ENCODE peak calls at places on chromosomes 6 and 20, in five cellular contexts. J is fibroblast of lung, I is sciatic nerve, Q is HS-27A, F is heart left ventricle. O is an unnamed sample.

GRCh38 chr20:63787302-63787701 is 43.8 kb downstream of the ZBTB46 start:
- DNase-seq in J (no peak), I (no peak), Q (no peak), F (peak; percentile 66), O (no peak)

GRCh38 chr6:113971786-113972185 is 838 bp upstream of the HDAC2 start:
- DNase-seq in J (peak; percentile 26), I (no peak), Q (no peak), F (no peak), O (no peak)

GRCh38 chr6:68634503-68635411 is at the start of gene ADGRB3:
- DNase-seq in J (peak; percentile 83), I (peak; percentile 91), Q (no peak), F (peak; percentile 89), O (peak; percentile 58)

GRCh38 chr20:62707981-62708521 is 585 bp upstream of the NTSR1 start:
- DNase-seq in J (no peak), I (no peak), Q (no peak), F (peak; percentile 40), O (no peak)

GRCh38 chr20:58028123-58028522 is 200.3 kb downstream of the ANKRD60 start:
- DNase-seq in J (no peak), I (no peak), Q (no peak), F (no peak), O (no peak)

GRCh38 chr6:32203435-32204267 is 11.2 kb upstream of the GPSM3 start:
- DNase-seq in J (no peak), I (no peak), Q (no peak), F (no peak), O (peak; percentile 32)

GRCh38 chr6:26383624-26384417 is 913 bp downstream of the BTN2A2 start:
- DNase-seq in J (peak; percentile 75), I (no peak), Q (no peak), F (no peak), O (no peak)

GRCh38 chr6:16157909-16158308 is 29.0 kb downstream of the MYLIP start:
- DNase-seq in J (no peak), I (no peak), Q (no peak), F (no peak), O (no peak)

GRCh38 chr6:53752856-53753255 is 41.9 kb upstream of the LRRC1 start:
- DNase-seq in J (peak; percentile 45), I (no peak), Q (no peak), F (no peak), O (no peak)

GRCh38 chr6:100462396-100462795 is 2.3 kb downstream of the SIM1 start:
- DNase-seq in J (no peak), I (no peak), Q (no peak), F (no peak), O (no peak)

GRCh38 chr6:113359155-113360140 is 497.7 kb upstream of the MARCKS start:
- DNase-seq in J (no peak), I (no peak), Q (no peak), F (no peak), O (no peak)

GRCh38 chr6:108562503-108562993 is 1.8 kb downstream of the FOXO3 start:
- DNase-seq in J (peak; percentile 75), I (peak; percentile 79), Q (no peak), F (peak; percentile 66), O (peak; percentile 64)

GRCh38 chr6:12363651-12364381 is 73.7 kb downstream of the EDN1 start:
- DNase-seq in J (no peak), I (no peak), Q (no peak), F (no peak), O (peak; percentile 64)

GRCh38 chr6:57190140-57190539 is 18.0 kb downstream of the BAG2 start:
- DNase-seq in J (peak; percentile 81), I (no peak), Q (no peak), F (no peak), O (no peak)

GRCh38 chr6:84271086-84271716 is 43.8 kb upstream of the CEP162 start:
- DNase-seq in J (no peak), I (no peak), Q (no peak), F (no peak), O (no peak)

GRCh38 chr20:43936371-43936770 is 21.7 kb downstream of the TOX2 start:
- DNase-seq in J (peak; percentile 74), I (no peak), Q (no peak), F (no peak), O (no peak)

GRCh38 chr6:28758046-28758817 is 165.6 kb downstream of the TRIM27 start:
- DNase-seq in J (peak; percentile 51), I (no peak), Q (no peak), F (no peak), O (no peak)

GRCh38 chr6:2149370-2150006 is 95.9 kb downstream of the GMDS start:
- DNase-seq in J (no peak), I (no peak), Q (no peak), F (no peak), O (no peak)

GRCh38 chr20:11982958-11983470 is 65.3 kb downstream of the BTBD3 start:
- DNase-seq in J (no peak), I (no peak), Q (no peak), F (no peak), O (no peak)

GRCh38 chr6:13307508-13307995 is 20.8 kb downstream of the TBC1D7 start:
- DNase-seq in J (peak; percentile 70), I (no peak), Q (no peak), F (no peak), O (peak; percentile 92)

GRCh38 chr6:168908887-168909286 is 344.8 kb downstream of the THBS2 start:
- DNase-seq in J (peak; percentile 76), I (no peak), Q (peak; percentile 35), F (no peak), O (no peak)

GRCh38 chr6:72784581-72784980 is 162.7 kb downstream of the KCNQ5 start:
- DNase-seq in J (peak; percentile 10), I (no peak), Q (no peak), F (no peak), O (no peak)

GRCh38 chr6:150752409-150752808 is 113.1 kb upstream of the MTHFD1L start:
- DNase-seq in J (no peak), I (no peak), Q (no peak), F (no peak), O (no peak)

GRCh38 chr6:156984178-156984738 is 207.1 kb downstream of the ARID1B start:
- DNase-seq in J (no peak), I (no peak), Q (no peak), F (no peak), O (no peak)

GRCh38 chr6:80527552-80528052 is 421.1 kb downstream of the BCKDHB start:
- DNase-seq in J (no peak), I (no peak), Q (no peak), F (no peak), O (no peak)

GRCh38 chr20:48194578-48194977 is 409.3 kb upstream of the SULF2 start:
- DNase-seq in J (no peak), I (no peak), Q (no peak), F (peak; percentile 42), O (no peak)

GRCh38 chr6:6856538-6857523 is 250.9 kb upstream of the RREB1 start:
- DNase-seq in J (peak; percentile 56), I (peak; percentile 65), Q (no peak), F (peak; percentile 82), O (peak; percentile 81)

GRCh38 chr20:36794116-36794474 is 20.5 kb upstream of the DSN1 start:
- DNase-seq in J (no peak), I (no peak), Q (no peak), F (no peak), O (no peak)

GRCh38 chr6:78909391-78909790 is 42.0 kb downstream of the IRAK1BP1 start:
- DNase-seq in J (peak; percentile 72), I (no peak), Q (no peak), F (no peak), O (no peak)

GRCh38 chr6:140713495-140713894 is 1339.0 kb upstream of the CITED2 start:
- DNase-seq in J (no peak), I (no peak), Q (no peak), F (no peak), O (no peak)

GRCh38 chr20:8812818-8813217 is 256.1 kb upstream of the PLCB4 start:
- DNase-seq in J (no peak), I (no peak), Q (no peak), F (no peak), O (no peak)

GRCh38 chr6:52077180-52077884 is 10.1 kb downstream of the PKHD1 start:
- DNase-seq in J (no peak), I (no peak), Q (no peak), F (no peak), O (no peak)

GRCh38 chr20:57438552-57438951 is 47.4 kb downstream of the RBM38 start:
- DNase-seq in J (no peak), I (no peak), Q (no peak), F (no peak), O (no peak)

GRCh38 chr6:456358-456857 is 64.9 kb downstream of the IRF4 start:
- DNase-seq in J (no peak), I (peak; percentile 10), Q (no peak), F (no peak), O (no peak)

GRCh38 chr6:26022166-26022510 is 59.5 kb downstream of the TRIM38 start:
- DNase-seq in J (peak; percentile 90), I (no peak), Q (no peak), F (no peak), O (no peak)

GRCh38 chr20:49699200-49699992 is 14.3 kb downstream of the B4GALT5 start:
- DNase-seq in J (peak; percentile 26), I (no peak), Q (peak; percentile 45), F (no peak), O (no peak)

O was measured in CD14-positive monocyte.